ENCODE peak calls at places on chromosomes 2 and 18, in five cellular contexts. One of them, this sample, is unnamed.

GRCh38 chr2:240930096-240930630 is 24.0 kb downstream of the CROCC2 start:
- DNase-seq in HTR-8/SVneo: no peak
- DNase-seq in EH: no peak
- DNase-seq in endothelial cell: no peak
- DNase-seq in NCI-H460: no peak
- DNase-seq in this sample: peak; percentile 7

GRCh38 chr2:138846216-138846821 is 66.1 kb upstream of the NXPH2 start:
- DNase-seq in HTR-8/SVneo: peak; percentile 41
- DNase-seq in endothelial cell: no peak
- DNase-seq in EH: peak; percentile 15
- DNase-seq in NCI-H460: peak; percentile 41
- DNase-seq in this sample: no peak

GRCh38 chr2:107197601-107198000 is 311.6 kb upstream of the ST6GAL2 start:
- DNase-seq in EH: no peak
- DNase-seq in HTR-8/SVneo: no peak
- DNase-seq in endothelial cell: no peak
- DNase-seq in NCI-H460: no peak
- DNase-seq in this sample: no peak

GRCh38 chr18:8830067-8831060 is 125.0 kb downstream of the MTCL1 start:
- DNase-seq in EH: peak; percentile 20
- DNase-seq in endothelial cell: no peak
- DNase-seq in NCI-H460: no peak
- DNase-seq in HTR-8/SVneo: no peak
- DNase-seq in this sample: no peak

GRCh38 chr2:230928701-230929380 is 3.8 kb upstream of the GPR55 start:
- DNase-seq in EH: no peak
- DNase-seq in NCI-H460: no peak
- DNase-seq in endothelial cell: no peak
- DNase-seq in HTR-8/SVneo: no peak
- DNase-seq in this sample: no peak

GRCh38 chr2:157459486-157459885 is 15.6 kb upstream of the CYTIP start:
- DNase-seq in EH: no peak
- DNase-seq in HTR-8/SVneo: no peak
- DNase-seq in endothelial cell: no peak
- DNase-seq in NCI-H460: no peak
- DNase-seq in this sample: no peak

GRCh38 chr2:131394147-131394931 is 30.4 kb upstream of the RAB6D start:
- DNase-seq in endothelial cell: peak; percentile 33
- DNase-seq in NCI-H460: no peak
- DNase-seq in EH: peak; percentile 19
- DNase-seq in HTR-8/SVneo: no peak
- DNase-seq in this sample: peak; percentile 63

GRCh38 chr2:12334289-12335003 is 382.3 kb upstream of the TRIB2 start:
- DNase-seq in endothelial cell: no peak
- DNase-seq in EH: peak; percentile 30
- DNase-seq in HTR-8/SVneo: no peak
- DNase-seq in NCI-H460: no peak
- DNase-seq in this sample: no peak

GRCh38 chr2:207693641-207694249 is 17.7 kb upstream of the CCNYL1 start:
- DNase-seq in NCI-H460: no peak
- DNase-seq in EH: peak; percentile 25
- DNase-seq in HTR-8/SVneo: no peak
- DNase-seq in endothelial cell: no peak
- DNase-seq in this sample: no peak

GRCh38 chr2:216903470-216903869 is 43.6 kb upstream of the TNP1 start:
- DNase-seq in endothelial cell: no peak
- DNase-seq in HTR-8/SVneo: no peak
- DNase-seq in EH: no peak
- DNase-seq in NCI-H460: no peak
- DNase-seq in this sample: no peak

GRCh38 chr2:239294571-239295054 is 106.2 kb downstream of the HDAC4 start:
- DNase-seq in NCI-H460: no peak
- DNase-seq in EH: no peak
- DNase-seq in endothelial cell: no peak
- DNase-seq in HTR-8/SVneo: no peak
- DNase-seq in this sample: no peak

GRCh38 chr18:61910101-61910500 is 17.3 kb upstream of the RNF152 start:
- DNase-seq in endothelial cell: no peak
- DNase-seq in NCI-H460: no peak
- DNase-seq in EH: no peak
- DNase-seq in HTR-8/SVneo: no peak
- DNase-seq in this sample: no peak

GRCh38 chr2:55087930-55088329 is 37.7 kb upstream of the RTN4 start:
- DNase-seq in endothelial cell: no peak
- DNase-seq in EH: no peak
- DNase-seq in HTR-8/SVneo: no peak
- DNase-seq in NCI-H460: no peak
- DNase-seq in this sample: no peak

GRCh38 chr2:12262681-12263436 is 453.9 kb upstream of the TRIB2 start:
- DNase-seq in NCI-H460: no peak
- DNase-seq in HTR-8/SVneo: no peak
- DNase-seq in EH: peak; percentile 4
- DNase-seq in endothelial cell: no peak
- DNase-seq in this sample: no peak

GRCh38 chr18:7291046-7291445 is 60.2 kb downstream of the LRRC30 start:
- DNase-seq in endothelial cell: no peak
- DNase-seq in EH: no peak
- DNase-seq in HTR-8/SVneo: no peak
- DNase-seq in NCI-H460: no peak
- DNase-seq in this sample: no peak

GRCh38 chr18:3040881-3041280 is 27.9 kb upstream of the LPIN2 start:
- DNase-seq in NCI-H460: no peak
- DNase-seq in HTR-8/SVneo: no peak
- DNase-seq in EH: no peak
- DNase-seq in endothelial cell: no peak
- DNase-seq in this sample: no peak

GRCh38 chr2:152406836-152407161 is 71.8 kb downstream of the FMNL2 start:
- DNase-seq in HTR-8/SVneo: no peak
- DNase-seq in endothelial cell: no peak
- DNase-seq in EH: no peak
- DNase-seq in NCI-H460: no peak
- DNase-seq in this sample: no peak

GRCh38 chr2:236663671-236664101 is 94.1 kb downstream of the ACKR3 start:
- DNase-seq in EH: peak; percentile 84
- DNase-seq in NCI-H460: no peak
- DNase-seq in HTR-8/SVneo: no peak
- DNase-seq in endothelial cell: no peak
- DNase-seq in this sample: no peak

GRCh38 chr18:21747268-21747667 is 6.7 kb downstream of the MIB1 start:
- DNase-seq in NCI-H460: no peak
- DNase-seq in endothelial cell: no peak
- DNase-seq in HTR-8/SVneo: no peak
- DNase-seq in EH: no peak
- DNase-seq in this sample: no peak

GRCh38 chr2:67268806-67269205 is 128.3 kb upstream of the ETAA1 start:
- DNase-seq in EH: peak; percentile 79
- DNase-seq in endothelial cell: no peak
- DNase-seq in HTR-8/SVneo: no peak
- DNase-seq in NCI-H460: no peak
- DNase-seq in this sample: no peak

GRCh38 chr2:229952256-229952835 is 30.0 kb downstream of the FBXO36 start:
- DNase-seq in EH: no peak
- DNase-seq in NCI-H460: no peak
- DNase-seq in HTR-8/SVneo: no peak
- DNase-seq in endothelial cell: no peak
- DNase-seq in this sample: peak; percentile 38

GRCh38 chr18:52160652-52161051 is 179.3 kb upstream of the DCC start:
- DNase-seq in EH: no peak
- DNase-seq in HTR-8/SVneo: no peak
- DNase-seq in endothelial cell: no peak
- DNase-seq in NCI-H460: peak; percentile 41
- DNase-seq in this sample: no peak

GRCh38 chr2:5203356-5203755 is 488.8 kb upstream of the SOX11 start:
- DNase-seq in NCI-H460: no peak
- DNase-seq in EH: no peak
- DNase-seq in HTR-8/SVneo: no peak
- DNase-seq in endothelial cell: no peak
- DNase-seq in this sample: no peak

GRCh38 chr2:168246483-168247340 is 683 bp downstream of the STK39 start:
- DNase-seq in NCI-H460: peak; percentile 41
- DNase-seq in EH: peak; percentile 74
- DNase-seq in endothelial cell: peak; percentile 63
- DNase-seq in HTR-8/SVneo: peak; percentile 34
- DNase-seq in this sample: peak; percentile 68

GRCh38 chr2:218860950-218861381 is 1.4 kb downstream of the WNT6 start:
- DNase-seq in NCI-H460: peak; percentile 24
- DNase-seq in HTR-8/SVneo: peak; percentile 56
- DNase-seq in EH: peak; percentile 89
- DNase-seq in endothelial cell: no peak
- DNase-seq in this sample: peak; percentile 87

GRCh38 chr2:197929008-197929885 is 124.9 kb downstream of the PLCL1 start:
- DNase-seq in EH: no peak
- DNase-seq in HTR-8/SVneo: no peak
- DNase-seq in NCI-H460: no peak
- DNase-seq in endothelial cell: peak; percentile 57
- DNase-seq in this sample: no peak

GRCh38 chr2:234564719-234565118 is 67.8 kb upstream of the ARL4C start:
- DNase-seq in NCI-H460: peak; percentile 7
- DNase-seq in endothelial cell: no peak
- DNase-seq in HTR-8/SVneo: no peak
- DNase-seq in EH: peak; percentile 65
- DNase-seq in this sample: no peak

GRCh38 chr2:163247151-163247872 is 408.7 kb upstream of the KCNH7 start:
- DNase-seq in endothelial cell: no peak
- DNase-seq in NCI-H460: no peak
- DNase-seq in HTR-8/SVneo: no peak
- DNase-seq in EH: no peak
- DNase-seq in this sample: no peak

GRCh38 chr2:43436431-43436830 is 159.4 kb downstream of the THADA start:
- DNase-seq in EH: no peak
- DNase-seq in HTR-8/SVneo: no peak
- DNase-seq in NCI-H460: no peak
- DNase-seq in endothelial cell: no peak
- DNase-seq in this sample: no peak

GRCh38 chr2:47260971-47261370 is 105.9 kb upstream of the STPG4 start:
- DNase-seq in HTR-8/SVneo: no peak
- DNase-seq in EH: no peak
- DNase-seq in NCI-H460: no peak
- DNase-seq in endothelial cell: no peak
- DNase-seq in this sample: no peak

GRCh38 chr2:98768765-98769476 is 38.0 kb upstream of the MGAT4A start:
- DNase-seq in EH: peak; percentile 48
- DNase-seq in HTR-8/SVneo: no peak
- DNase-seq in NCI-H460: no peak
- DNase-seq in endothelial cell: no peak
- DNase-seq in this sample: no peak

GRCh38 chr18:79064228-79064627 is 5.0 kb upstream of the ATP9B start:
- DNase-seq in EH: no peak
- DNase-seq in endothelial cell: no peak
- DNase-seq in NCI-H460: no peak
- DNase-seq in HTR-8/SVneo: no peak
- DNase-seq in this sample: no peak

GRCh38 chr2:199379251-199379650 is 78.5 kb downstream of the SATB2 start:
- DNase-seq in EH: peak; percentile 83
- DNase-seq in NCI-H460: peak; percentile 15
- DNase-seq in endothelial cell: no peak
- DNase-seq in HTR-8/SVneo: peak; percentile 74
- DNase-seq in this sample: no peak

This sample was measured in WTC11.